ENCODE peak calls at places on chromosome 7, in nine cellular contexts. Y, M, N, D, J, W, L, K and H are unnamed samples.

GRCh38 chr7:131506597-131506996 is 49.8 kb downstream of the PODXL start:
- DNase-seq in Y (no peak), M (no peak), N (no peak), D (peak; percentile 74), J (no peak), W (no peak), L (no peak), K (no peak), H (peak; percentile 46)

GRCh38 chr7:131556912-131557457 is 557 bp upstream of the PODXL start:
- DNase-seq in Y (no peak), M (no peak), N (no peak), D (peak; percentile 88), J (no peak), W (no peak), L (peak; percentile 70), K (no peak), H (peak; percentile 27)

GRCh38 chr7:1531263-1531978 is 919 bp downstream of the MAFK start:
- DNase-seq in Y (peak; percentile 58), M (no peak), N (peak; percentile 56), D (no peak), J (no peak), W (peak; percentile 72), L (no peak), K (peak; percentile 50), H (peak; percentile 13)

GRCh38 chr7:140638311-140638791 is 2.3 kb downstream of the DENND2A start:
- DNase-seq in Y (peak; percentile 86), M (peak; percentile 42), N (no peak), D (peak; percentile 86), J (peak; percentile 49), W (peak; percentile 54), L (peak; percentile 90), K (peak; percentile 81), H (no peak)

GRCh38 chr7:139747662-139748372 is 30.0 kb downstream of the HIPK2 start:
- DNase-seq in Y (no peak), M (no peak), N (no peak), D (peak; percentile 33), J (no peak), W (no peak), L (no peak), K (no peak), H (no peak)

GRCh38 chr7:137343483-137343841 is at the start of gene PTN:
- DNase-seq in Y (peak; percentile 36), M (peak; percentile 77), N (no peak), D (peak; percentile 89), J (no peak), W (no peak), L (peak; percentile 90), K (peak; percentile 73), H (peak; percentile 66)

GRCh38 chr7:100575206-100575631 is 1.5 kb upstream of the SAP25 start:
- DNase-seq in Y (no peak), M (no peak), N (no peak), D (peak; percentile 61), J (no peak), W (no peak), L (no peak), K (no peak), H (no peak)

GRCh38 chr7:2719007-2719406 is 31.0 kb downstream of the AMZ1 start:
- DNase-seq in Y (no peak), M (no peak), N (peak; percentile 38), D (peak; percentile 90), J (no peak), W (no peak), L (peak; percentile 50), K (no peak), H (peak; percentile 62)

GRCh38 chr7:132240821-132241422 is 335.3 kb downstream of the PLXNA4 start:
- DNase-seq in Y (no peak), M (no peak), N (no peak), D (no peak), J (no peak), W (no peak), L (no peak), K (no peak), H (no peak)

DNA sequence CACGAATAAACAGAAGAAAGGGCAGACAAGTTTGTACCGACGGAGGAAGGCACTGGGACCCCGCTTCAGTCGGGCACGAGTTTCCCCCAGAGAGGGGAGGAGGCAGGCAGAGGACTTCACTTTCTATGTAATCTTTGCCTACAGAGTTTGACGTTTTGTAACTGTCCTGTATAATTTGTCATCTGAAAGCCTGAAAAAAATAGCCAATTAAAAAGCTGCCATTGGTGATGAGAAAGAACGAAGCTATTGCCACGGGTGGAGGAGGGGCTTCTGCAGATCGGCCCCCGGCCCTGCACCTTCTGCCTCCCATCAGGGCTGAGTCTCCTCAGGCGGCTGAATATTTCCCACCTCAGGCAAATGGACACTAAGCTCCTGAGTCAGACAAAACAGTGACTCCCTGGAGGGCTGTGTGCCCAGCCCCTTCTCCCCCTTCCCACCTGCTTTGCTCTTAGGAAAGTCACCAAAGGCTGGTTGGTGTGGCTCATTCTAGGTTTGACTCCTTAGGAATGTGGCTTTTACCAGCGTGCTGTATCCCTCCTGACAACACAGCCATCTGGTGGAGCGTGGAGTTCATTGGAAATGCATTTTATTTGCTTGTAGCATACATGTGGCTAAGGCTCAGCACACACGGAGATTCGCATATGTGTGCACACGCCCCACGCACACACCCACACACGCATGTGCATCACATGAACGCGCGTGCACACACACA is 117.4 kb downstream of the VIPR2 start:
- DNase-seq in Y (peak; percentile 44), M (no peak), N (no peak), D (peak; percentile 54), J (no peak), W (no peak), L (peak; percentile 31), K (no peak), H (no peak)
- H3K4me3 ChIP-seq in Y (no peak overlapping the region), M (no peak overlapping the region), N (no peak overlapping the region), D (no peak overlapping the region), J (no peak overlapping the region), W (no peak overlapping the region), L (no peak overlapping the region), K (no peak overlapping the region), H (no peak overlapping the region)

DNA sequence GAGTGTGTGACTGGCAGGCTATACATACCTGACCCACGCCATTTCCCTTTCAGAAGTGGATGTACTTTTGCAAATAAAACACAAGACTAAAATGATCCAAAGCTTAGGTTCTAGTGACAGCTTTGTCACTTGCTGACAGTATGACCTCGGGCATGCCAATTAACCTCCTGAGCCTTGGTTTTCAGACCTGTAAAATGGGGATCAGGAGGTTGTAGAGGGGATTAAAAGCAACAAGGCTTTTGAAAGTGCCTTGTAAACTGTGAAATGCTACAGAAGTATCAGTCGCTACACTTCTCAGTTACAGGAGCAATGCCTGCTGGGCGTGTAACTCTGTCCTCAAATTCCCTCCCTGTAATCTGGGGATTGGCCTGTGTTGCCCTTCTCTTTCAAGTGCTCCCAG is 8.7 kb upstream of the GRB10 start:
- DNase-seq in Y (no peak), M (no peak), N (no peak), D (no peak), J (no peak), W (no peak), L (peak; percentile 40), K (no peak), H (no peak)
- H3K4me3 ChIP-seq in Y (peak overlapping the region; percentile 68), M (peak overlapping the region; percentile 95), N (no peak overlapping the region), D (peak overlapping the region; percentile 97), J (no peak overlapping the region), W (peak overlapping the region; percentile 79), L (peak overlapping the region; percentile 79), K (no peak overlapping the region), H (no peak overlapping the region)

DNA sequence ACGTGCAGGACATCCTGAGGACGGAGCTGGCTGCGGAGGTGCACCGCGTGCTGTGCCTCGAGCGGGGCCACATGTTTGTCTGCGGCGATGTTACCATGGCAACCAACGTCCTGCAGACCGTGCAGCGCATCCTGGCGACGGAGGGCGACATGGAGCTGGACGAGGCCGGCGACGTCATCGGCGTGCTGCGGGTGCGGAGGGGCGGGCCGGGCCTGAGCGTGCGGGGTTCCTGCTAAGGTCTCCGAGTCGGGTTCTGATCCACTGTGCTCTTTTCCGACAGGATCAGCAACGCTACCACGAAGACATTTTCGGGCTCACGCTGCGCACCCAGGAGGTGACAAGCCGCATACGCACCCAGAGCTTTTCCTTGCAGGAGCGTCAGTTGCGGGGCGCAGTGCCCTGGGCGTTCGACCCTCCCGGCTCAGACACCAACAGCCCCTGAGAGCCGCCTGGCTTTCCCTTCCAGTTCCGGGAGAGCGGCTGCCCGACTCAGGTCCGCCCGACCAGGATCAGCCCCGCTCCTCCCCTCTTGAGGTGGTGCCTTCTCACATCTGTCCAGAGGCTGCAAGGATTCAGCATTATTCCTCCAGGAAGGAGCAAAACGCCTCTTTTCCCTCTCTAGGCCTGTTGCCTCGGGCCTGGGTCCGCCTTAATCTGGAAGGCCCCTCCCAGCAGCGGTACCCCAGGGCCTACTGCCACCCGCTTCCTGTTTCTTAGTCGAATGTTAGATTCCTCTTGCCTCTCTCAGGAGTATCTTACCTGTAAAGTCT is 10.4 kb downstream of the ATG9B start:
- DNase-seq in Y (peak; percentile 58), M (peak; percentile 44), N (peak; percentile 91), D (peak; percentile 93), J (no peak), W (peak; percentile 84), L (peak; percentile 98), K (peak; percentile 22), H (peak; percentile 96)
- H3K4me3 ChIP-seq in Y (peak overlapping the region; percentile 45), M (peak overlapping the region; percentile 55), N (peak overlapping the region; percentile 66), D (no peak overlapping the region), J (no peak overlapping the region), W (peak overlapping the region; percentile 49), L (peak overlapping the region; percentile 55), K (peak overlapping the region; percentile 15), H (peak overlapping the region; percentile 62)

DNA sequence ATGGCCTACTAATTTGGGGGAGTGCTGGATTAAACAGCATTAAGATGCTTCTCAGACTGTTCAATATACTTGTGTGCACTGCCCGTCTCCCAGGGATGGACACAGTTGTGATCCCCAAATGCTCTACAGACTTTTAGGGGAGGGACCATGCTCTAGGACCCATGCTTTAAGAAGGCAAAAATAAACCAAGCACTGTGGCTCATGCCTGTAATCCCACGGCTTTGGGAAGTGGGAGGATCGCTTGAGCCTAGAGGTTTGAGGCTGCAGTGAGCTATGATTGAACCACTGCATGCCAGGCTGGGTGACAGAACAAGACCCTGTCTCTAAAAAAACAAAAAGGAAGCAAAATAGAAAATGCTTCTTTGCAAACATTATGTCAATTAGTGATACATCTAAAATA is 102.6 kb downstream of the VOPP1 start:
- DNase-seq in Y (no peak), M (no peak), N (no peak), D (no peak), J (no peak), W (no peak), L (no peak), K (no peak), H (no peak)
- H3K4me3 ChIP-seq in Y (no peak overlapping the region), M (no peak overlapping the region), N (peak overlapping the region; percentile 15), D (no peak overlapping the region), J (no peak overlapping the region), W (no peak overlapping the region), L (no peak overlapping the region), K (no peak overlapping the region), H (no peak overlapping the region)

GRCh38 chr7:128891110-128891941 is 19.2 kb downstream of the KCP start:
- DNase-seq in Y (no peak), M (no peak), N (no peak), D (peak; percentile 89), J (no peak), W (peak; percentile 50), L (peak; percentile 77), K (no peak), H (peak; percentile 17)
- H3K4me3 ChIP-seq in Y (no peak overlapping the region), M (no peak overlapping the region), N (no peak overlapping the region), D (no peak overlapping the region), J (no peak overlapping the region), W (no peak overlapping the region), L (peak overlapping the region; percentile 16), K (no peak overlapping the region), H (no peak overlapping the region)

GRCh38 chr7:55022618-55022985 is 3.8 kb downstream of the EGFR start:
- DNase-seq in Y (no peak), M (no peak), N (no peak), D (no peak), J (no peak), W (no peak), L (no peak), K (no peak), H (no peak)
- H3K4me3 ChIP-seq in Y (no peak overlapping the region), M (peak overlapping the region; percentile 69), N (no peak overlapping the region), D (no peak overlapping the region), J (no peak overlapping the region), W (peak overlapping the region; percentile 90), L (no peak overlapping the region), K (no peak overlapping the region), H (no peak overlapping the region)